ENCODE peak calls at places on chromosome 1, in nine cellular contexts. R is stimulated activated CD4-positive, alpha-beta T cell treated with anti-CD3 and anti-CD28 coated beads, Interleukin-1b, Interleukin-23, amount 100 ng/mL, for 1 hour; A is head of caudate nucleus; L is lower leg skin; Q is fibroblast of mammary gland; G is GM10248; K is activated CD8-positive, alpha-beta memory T cell treated with anti-CD3 and anti-CD28 coated beads, Interleukin-2, amount 50 U/mL, for 4 hours; J is BJ; N is fibroblast of lung. F is an unnamed sample.

GRCh38 chr1:53285969-53286760 is 41.7 kb downstream of the LRP8 start:
- DNase-seq in N (no peak), G (no peak), R (no peak), L (no peak), K (no peak), Q (no peak), J (no peak), A (no peak), F (no peak)

GRCh38 chr1:54416435-54416834 is 10.2 kb upstream of the SSBP3 start:
- DNase-seq in K (no peak), N (no peak), J (no peak), G (no peak), L (no peak), Q (no peak), R (no peak), A (no peak), F (no peak)

GRCh38 chr1:16625497-16626408 is 12.4 kb upstream of the NBPF1 start:
- DNase-seq in A (no peak), G (peak; percentile 52), N (no peak), J (no peak), L (peak; percentile 93), Q (no peak), R (no peak), K (no peak), F (no peak)

GRCh38 chr1:9136925-9137324 is 8.0 kb upstream of the GPR157 start:
- DNase-seq in J (no peak), N (no peak), Q (no peak), L (no peak), K (no peak), R (no peak), G (no peak), A (no peak), F (no peak)

GRCh38 chr1:227622739-227623475 is 59.6 kb downstream of the ZNF678 start:
- DNase-seq in R (no peak), K (no peak), N (no peak), L (no peak), A (no peak), G (no peak), J (no peak), Q (no peak), F (no peak)

GRCh38 chr1:45846931-45847330 is 43.5 kb downstream of the MAST2 start:
- DNase-seq in J (peak; percentile 87), A (no peak), Q (peak; percentile 82), N (peak; percentile 26), L (no peak), K (no peak), R (no peak), G (no peak), F (no peak)

GRCh38 chr1:30058966-30059365 is 664.4 kb downstream of the MATN1 start:
- DNase-seq in N (peak; percentile 83), G (no peak), K (no peak), Q (peak; percentile 79), R (no peak), A (no peak), J (peak; percentile 72), L (no peak), F (no peak)

GRCh38 chr1:154326546-154327465 is 1.5 kb downstream of the ATP8B2 start:
- DNase-seq in N (peak; percentile 93), Q (peak; percentile 92), G (no peak), J (peak; percentile 49), K (no peak), L (peak; percentile 97), R (no peak), A (no peak), F (no peak)

GRCh38 chr1:215160351-215160750 is 77.8 kb downstream of the KCNK2 start:
- DNase-seq in A (no peak), R (no peak), K (no peak), L (no peak), J (no peak), G (no peak), N (peak; percentile 19), Q (peak; percentile 82), F (no peak)

GRCh38 chr1:218658899-218659298 is 313.8 kb downstream of the TGFB2 start:
- DNase-seq in G (no peak), K (no peak), A (no peak), Q (peak; percentile 88), L (no peak), R (no peak), J (no peak), N (peak; percentile 61), F (no peak)

GRCh38 chr1:161733526-161733925 is 12.2 kb downstream of the FCRLB start:
- DNase-seq in N (peak; percentile 81), A (no peak), J (peak; percentile 90), R (no peak), Q (peak; percentile 96), G (no peak), L (no peak), K (no peak), F (no peak)